ENCODE peak calls at places on chromosomes 16 and 17, in ten cellular contexts. L, Y, Q, W, F, T, Z, A, O and J are unnamed samples.

GRCh38 chr17:7383742-7384488 is 3.0 kb downstream of the TNK1 start:
- DNase-seq in Y (peak), A (no peak), F (no peak), O (peak), T (peak), Q (peak), L (peak), W (no peak), Z (no peak), J (no peak)

GRCh38 chr17:57902800-57903759 is 52.1 kb downstream of the CUEDC1 start:
- DNase-seq in W (peak), Y (no peak), O (no peak), T (no peak), F (peak), L (no peak), Z (peak), A (peak), Q (no peak), J (peak)

GRCh38 chr16:11682655-11683096 is 14.4 kb downstream of the SNN start:
- DNase-seq in Z (no peak), W (peak), Q (no peak), A (peak), L (no peak), Y (no peak), O (no peak), F (peak), T (no peak), J (no peak)

GRCh38 chr17:41625602-41626001 is 1.2 kb upstream of the KRT17 start:
- DNase-seq in L (peak), T (no peak), Z (peak), A (peak), F (no peak), Q (no peak), Y (no peak), W (no peak), O (no peak), J (peak)

GRCh38 chr17:66633322-66633965 is 201.5 kb upstream of the CACNG5 start:
- DNase-seq in Z (no peak), W (no peak), F (peak), A (no peak), T (peak), O (no peak), Y (peak), L (no peak), Q (no peak), J (no peak)

GRCh38 chr16:81451753-81452680 is 7.4 kb downstream of the CMIP start:
- DNase-seq in L (no peak), T (no peak), A (no peak), Y (no peak), W (no peak), Z (no peak), Q (no peak), F (no peak), O (peak), J (no peak)

GRCh38 chr16:27108826-27109665 is 42.3 kb downstream of the C16orf82 start:
- DNase-seq in T (no peak), O (no peak), Z (no peak), Y (no peak), W (no peak), F (no peak), Q (no peak), L (no peak), A (no peak), J (no peak)

GRCh38 chr16:12539185-12539929 is 264.3 kb downstream of the CPPED1 start:
- DNase-seq in O (no peak), Y (no peak), Z (no peak), T (no peak), A (peak), L (no peak), F (peak), Q (no peak), W (peak), J (no peak)

GRCh38 chr16:71499775-71500364 is 10.7 kb upstream of the ZNF19 start:
- DNase-seq in Z (no peak), Y (peak), A (peak), O (peak), F (peak), T (peak), W (peak), Q (peak), L (peak), J (no peak)

GRCh38 chr17:18259621-18260331 is 686 bp upstream of the MIEF2 start:
- DNase-seq in O (no peak), Y (no peak), F (no peak), W (peak), A (peak), Q (no peak), L (no peak), T (no peak), Z (no peak), J (no peak)

GRCh38 chr16:67150833-67151396 is at the start of gene B3GNT9:
- DNase-seq in L (no peak), A (peak), Y (no peak), Z (peak), F (peak), W (peak), T (no peak), O (no peak), Q (no peak), J (peak)

GRCh38 chr16:30491744-30492308 is 19.3 kb downstream of the ITGAL start:
- DNase-seq in Z (no peak), A (peak), T (peak), L (peak), F (peak), Y (no peak), W (peak), Q (no peak), O (no peak), J (no peak)

GRCh38 chr17:7476474-7476873 is 3.0 kb downstream of the ZBTB4 start:
- DNase-seq in Y (no peak), Z (no peak), W (peak), Q (no peak), F (no peak), L (no peak), O (no peak), T (no peak), A (peak), J (no peak)

GRCh38 chr16:70395345-70395901 is 43.5 kb downstream of the ST3GAL2 start:
- DNase-seq in Q (peak), T (peak), F (no peak), W (peak), O (peak), Y (peak), Z (peak), A (no peak), L (peak), J (peak)

GRCh38 chr17:28572294-28573099 is 1.2 kb upstream of the PIGS start:
- DNase-seq in W (no peak), Q (no peak), Z (no peak), T (no peak), A (no peak), L (no peak), F (no peak), O (no peak), Y (no peak), J (no peak)

GRCh38 chr17:28533091-28533670 is 19.2 kb downstream of the UNC119 start:
- DNase-seq in L (no peak), Y (no peak), Q (no peak), T (no peak), W (no peak), A (peak), Z (no peak), O (no peak), F (no peak), J (no peak)

GRCh38 chr16:557463-558297 is 2.5 kb upstream of the PRR35 start:
- DNase-seq in F (no peak), O (no peak), W (no peak), Q (no peak), T (no peak), Z (no peak), L (no peak), Y (no peak), A (no peak), J (no peak)

GRCh38 chr16:81932668-81933067 is 78.6 kb downstream of the SDR42E1 start:
- DNase-seq in Y (no peak), Z (no peak), W (no peak), F (no peak), Q (no peak), T (no peak), L (no peak), A (no peak), O (no peak), J (no peak)

GRCh38 chr16:66740533-66740932 is 10.9 kb downstream of the DYNC1LI2 start:
- DNase-seq in W (no peak), A (peak), T (no peak), L (no peak), Q (no peak), O (no peak), Z (no peak), F (no peak), Y (no peak), J (no peak)

GRCh38 chr17:61464121-61464905 is 12.1 kb downstream of the TBX4 start:
- DNase-seq in W (no peak), Q (no peak), L (peak), F (no peak), T (no peak), Y (no peak), O (no peak), A (no peak), Z (peak), J (no peak)

GRCh38 chr17:33055171-33055611 is 63.5 kb downstream of the SPACA3 start:
- DNase-seq in L (no peak), T (no peak), Z (no peak), F (no peak), O (no peak), Y (no peak), A (no peak), Q (no peak), W (no peak), J (no peak)

GRCh38 chr16:85492617-85492957 is 120.5 kb upstream of the GSE1 start:
- DNase-seq in A (no peak), T (no peak), W (no peak), Y (no peak), Z (no peak), L (no peak), Q (no peak), F (no peak), O (no peak), J (no peak)

GRCh38 chr17:4492762-4493561 is 5.7 kb upstream of the SPNS2 start:
- DNase-seq in Q (no peak), F (no peak), L (no peak), W (peak), O (no peak), Z (no peak), T (no peak), Y (no peak), A (peak), J (no peak)

GRCh38 chr17:48738803-48739526 is 10.4 kb upstream of the HOXB13 start:
- DNase-seq in F (no peak), T (no peak), A (peak), W (no peak), Y (no peak), L (no peak), Q (no peak), Z (peak), O (no peak), J (no peak)

GRCh38 chr16:31471875-31472558 is at the start of gene TGFB1I1:
- DNase-seq in L (no peak), O (no peak), F (peak), A (peak), W (peak), Y (no peak), T (no peak), Q (no peak), Z (no peak), J (peak)

GRCh38 chr16:17412221-17412620 is 58.5 kb downstream of the XYLT1 start:
- DNase-seq in L (no peak), Y (no peak), T (no peak), Q (no peak), W (peak), F (no peak), A (no peak), Z (no peak), O (no peak), J (no peak)

GRCh38 chr16:87076331-87076949 is 240.8 kb downstream of the C16orf95 start:
- DNase-seq in O (no peak), Q (no peak), Y (no peak), T (no peak), F (no peak), Z (no peak), L (no peak), A (no peak), W (no peak), J (no peak)

GRCh38 chr17:17508019-17508535 is 11.9 kb upstream of the RASD1 start:
- DNase-seq in A (no peak), W (no peak), T (no peak), Q (no peak), L (peak), Y (no peak), Z (no peak), F (no peak), O (no peak), J (no peak)

GRCh38 chr16:9061358-9061813 is 30.1 kb upstream of the HAPSTR1 start:
- DNase-seq in F (no peak), Y (no peak), L (no peak), W (no peak), A (peak), T (no peak), Q (no peak), Z (no peak), O (no peak), J (peak)

GRCh38 chr17:81160306-81160705 is 5.0 kb upstream of the PVALEF start:
- DNase-seq in F (no peak), T (no peak), Q (no peak), W (no peak), A (no peak), Y (no peak), Z (peak), O (no peak), L (no peak), J (peak)

GRCh38 chr16:67169011-67169451 is 1.3 kb upstream of the NOL3 start:
- DNase-seq in Y (no peak), A (no peak), T (no peak), Q (no peak), W (no peak), O (no peak), L (no peak), Z (no peak), F (no peak), J (no peak)

GRCh38 chr17:41785876-41786226 is 660 bp downstream of the JUP start:
- DNase-seq in T (no peak), O (no peak), L (no peak), Z (peak), W (no peak), F (no peak), Y (no peak), Q (no peak), A (peak), J (no peak)

GRCh38 chr16:86608301-86608747 is 30.0 kb downstream of the FOXL1 start:
- DNase-seq in O (no peak), Z (no peak), Q (no peak), F (no peak), A (no peak), Y (no peak), L (no peak), W (no peak), T (no peak), J (no peak)